ENCODE peak calls at places on chromosomes 16 and 17, in nine cellular contexts. I is natural killer cell, E is cardiac muscle cell, S is OCI-LY7, Y is AG04450, G is neural crest cell, U is left lung, R is uterus, H is left ventricle myocardium inferior. N is an unnamed sample.

GRCh38 chr17:70661342-70662222 is 492.2 kb downstream of the KCNJ2 start:
- DNase-seq in I (no peak), E (peak), S (no peak), Y (no peak), G (no peak), U (no peak), R (no peak), H (no peak), N (no peak)

GRCh38 chr17:7888184-7888920 is at the start of gene CHD3:
- DNase-seq in I (no peak), E (peak), S (no peak), Y (no peak), G (no peak), U (no peak), R (no peak), H (no peak), N (no peak)

GRCh38 chr17:81429353-81429774 is 34.1 kb downstream of the BAHCC1 start:
- DNase-seq in I (no peak), E (peak), S (no peak), Y (peak), G (no peak), U (peak), R (peak), H (peak), N (no peak)

GRCh38 chr16:75337430-75337829 is 86.0 kb upstream of the BCAR1 start:
- DNase-seq in I (no peak), E (no peak), S (no peak), Y (no peak), G (no peak), U (no peak), R (no peak), H (no peak), N (no peak)

GRCh38 chr17:57109393-57110151 is 24.5 kb downstream of the AKAP1 start:
- DNase-seq in I (no peak), E (peak), S (no peak), Y (no peak), G (no peak), U (no peak), R (no peak), H (peak), N (no peak)

GRCh38 chr17:78383725-78384471 is 5.4 kb downstream of the PGS1 start:
- DNase-seq in I (no peak), E (peak), S (peak), Y (peak), G (no peak), U (peak), R (peak), H (peak), N (peak)

GRCh38 chr16:89172171-89172900 is 788 bp downstream of the CDH15 start:
- DNase-seq in I (no peak), E (no peak), S (no peak), Y (no peak), G (no peak), U (peak), R (no peak), H (no peak), N (no peak)

GRCh38 chr16:23729503-23730424 is 16.7 kb upstream of the ERN2 start:
- DNase-seq in I (no peak), E (peak), S (no peak), Y (peak), G (no peak), U (no peak), R (no peak), H (no peak), N (no peak)

GRCh38 chr17:80175411-80175810 is 5.6 kb downstream of the CARD14 start:
- DNase-seq in I (no peak), E (peak), S (no peak), Y (no peak), G (no peak), U (no peak), R (no peak), H (no peak), N (no peak)

GRCh38 chr17:75110307-75110937 is 653 bp downstream of the ARMC7 start:
- DNase-seq in I (no peak), E (no peak), S (peak), Y (no peak), G (no peak), U (no peak), R (peak), H (no peak), N (no peak)

GRCh38 chr17:79950306-79950705 is 85.4 kb downstream of the TBC1D16 start:
- DNase-seq in I (no peak), E (no peak), S (no peak), Y (no peak), G (no peak), U (peak), R (peak), H (peak), N (no peak)

GRCh38 chr17:60139438-60140285 is 10.1 kb upstream of the CA4 start:
- DNase-seq in I (peak), E (peak), S (no peak), Y (peak), G (peak), U (peak), R (peak), H (peak), N (peak)

GRCh38 chr16:81797443-81797842 is 18.4 kb downstream of the PLCG2 start:
- DNase-seq in I (peak), E (no peak), S (peak), Y (no peak), G (no peak), U (no peak), R (no peak), H (no peak), N (peak)

GRCh38 chr16:17397499-17397891 is 73.3 kb downstream of the XYLT1 start:
- DNase-seq in I (no peak), E (peak), S (no peak), Y (no peak), G (no peak), U (no peak), R (no peak), H (no peak), N (no peak)

GRCh38 chr17:74176546-74177001 is 26.9 kb upstream of the RPL38 start:
- DNase-seq in I (no peak), E (peak), S (peak), Y (no peak), G (peak), U (no peak), R (peak), H (peak), N (peak)

GRCh38 chr17:38728290-38728831 is 1.8 kb upstream of the CISD3 start:
- DNase-seq in I (peak), E (no peak), S (peak), Y (no peak), G (no peak), U (no peak), R (no peak), H (no peak), N (no peak)

GRCh38 chr17:42553161-42553818 is 567 bp downstream of the HSD17B1 start:
- DNase-seq in I (no peak), E (peak), S (no peak), Y (no peak), G (no peak), U (peak), R (peak), H (no peak), N (no peak)

GRCh38 chr17:6924121-6924676 is 71.7 kb upstream of the ALOX12 start:
- DNase-seq in I (no peak), E (no peak), S (no peak), Y (no peak), G (no peak), U (no peak), R (no peak), H (no peak), N (no peak)

GRCh38 chr17:82647593-82648164 is 565 bp downstream of the WDR45B start:
- DNase-seq in I (peak), E (peak), S (peak), Y (no peak), G (no peak), U (peak), R (peak), H (no peak), N (peak)

GRCh38 chr16:28156031-28156680 is 55.6 kb downstream of the XPO6 start:
- DNase-seq in I (no peak), E (no peak), S (no peak), Y (no peak), G (no peak), U (no peak), R (no peak), H (no peak), N (no peak)

GRCh38 chr17:65633146-65633881 is 71.9 kb upstream of the AXIN2 start:
- DNase-seq in I (no peak), E (no peak), S (no peak), Y (no peak), G (no peak), U (no peak), R (no peak), H (no peak), N (no peak)

GRCh38 chr16:27083861-27084261 is 17.1 kb downstream of the C16orf82 start:
- DNase-seq in I (no peak), E (no peak), S (peak), Y (no peak), G (peak), U (no peak), R (no peak), H (peak), N (no peak)

GRCh38 chr16:27084296-27085065 is 17.8 kb downstream of the C16orf82 start:
- DNase-seq in I (no peak), E (no peak), S (no peak), Y (no peak), G (no peak), U (no peak), R (no peak), H (no peak), N (no peak)

GRCh38 chr16:27085182-27085581 is 18.5 kb downstream of the C16orf82 start:
- DNase-seq in I (no peak), E (no peak), S (no peak), Y (no peak), G (no peak), U (no peak), R (no peak), H (no peak), N (no peak)

GRCh38 chr16:27080870-27081269 is 14.1 kb downstream of the C16orf82 start:
- DNase-seq in I (no peak), E (peak), S (peak), Y (no peak), G (no peak), U (no peak), R (no peak), H (no peak), N (no peak)
- TF ChIP-seq CTCF in I (peak), E (peak), S (peak), Y (peak), G (peak), U (no peak), R (no peak), H (peak), N (no peak)

GRCh38 chr17:31517524-31517923 is 126.0 kb downstream of the RAB11FIP4 start:
- DNase-seq in I (no peak), E (no peak), S (no peak), Y (no peak), G (no peak), U (no peak), R (no peak), H (no peak), N (no peak)
- TF ChIP-seq CTCF in I (no peak), E (peak), S (peak), Y (peak), G (peak), U (no peak), R (no peak), H (peak), N (peak)

DNA sequence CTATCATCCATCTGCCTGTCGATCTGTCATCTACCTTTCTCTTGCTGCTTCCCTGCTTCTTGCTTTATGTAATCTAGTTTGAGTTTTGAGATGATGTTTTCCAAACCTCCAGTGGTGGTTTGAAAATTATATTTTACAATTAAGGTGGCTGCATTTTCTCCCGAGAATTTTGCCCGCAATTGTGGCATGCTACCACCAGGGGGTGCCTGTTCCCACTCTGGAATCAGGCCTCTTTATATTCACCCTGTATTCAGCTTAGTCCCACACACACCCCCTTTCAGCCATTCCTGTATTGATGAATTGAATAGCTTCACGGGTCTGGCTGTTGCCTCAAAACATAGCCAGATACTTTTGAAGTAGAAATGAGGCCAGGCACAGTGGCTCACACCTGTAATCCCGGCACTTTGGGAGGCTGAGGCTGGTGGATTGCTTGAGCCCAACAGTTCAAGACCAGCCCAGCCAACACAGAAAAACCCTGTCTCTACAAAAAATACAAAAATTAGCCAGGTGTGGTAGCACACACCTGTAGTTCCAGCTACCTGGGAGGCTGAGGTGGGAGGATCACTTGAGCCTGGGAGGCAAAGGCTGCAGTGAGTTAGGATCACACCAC is 3.2 kb downstream of the PRSS22 start:
- DNase-seq in I (no peak), E (no peak), S (peak), Y (no peak), G (peak), U (no peak), R (no peak), H (no peak), N (peak)
- TF ChIP-seq CTCF in I (no peak), E (peak), S (peak), Y (peak), G (peak), U (peak), R (no peak), H (peak), N (no peak)

GRCh38 chr16:3152273-3153076 is 17.6 kb downstream of the ZNF213 start:
- DNase-seq in I (peak), E (peak), S (peak), Y (peak), G (peak), U (peak), R (peak), H (peak), N (peak)
- TF ChIP-seq CTCF in I (peak), E (peak), S (peak), Y (peak), G (peak), U (no peak), R (peak), H (peak), N (peak)

GRCh38 chr17:48002920-48003685 is 32.2 kb downstream of the CDK5RAP3 start:
- DNase-seq in I (no peak), E (no peak), S (no peak), Y (no peak), G (no peak), U (no peak), R (no peak), H (no peak), N (no peak)
- TF ChIP-seq CTCF in I (no peak), E (no peak), S (no peak), Y (no peak), G (no peak), U (no peak), R (no peak), H (no peak), N (no peak)

GRCh38 chr17:40560592-40561293 is 4.5 kb downstream of the CCR7 start:
- DNase-seq in I (peak), E (peak), S (peak), Y (no peak), G (no peak), U (no peak), R (peak), H (no peak), N (peak)
- TF ChIP-seq CTCF in I (peak), E (no peak), S (no peak), Y (no peak), G (peak), U (peak), R (no peak), H (no peak), N (no peak)

GRCh38 chr17:50887705-50888245 is 21.6 kb upstream of the TOB1 start:
- DNase-seq in I (no peak), E (no peak), S (no peak), Y (no peak), G (no peak), U (no peak), R (no peak), H (no peak), N (no peak)

GRCh38 chr17:50892101-50892776 is 26.1 kb upstream of the TOB1 start:
- DNase-seq in I (no peak), E (no peak), S (no peak), Y (no peak), G (no peak), U (no peak), R (no peak), H (no peak), N (no peak)

GRCh38 chr17:50890675-50891516 is 24.7 kb upstream of the TOB1 start:
- DNase-seq in I (no peak), E (no peak), S (no peak), Y (no peak), G (no peak), U (no peak), R (no peak), H (no peak), N (no peak)

GRCh38 chr17:50891577-50891989 is 25.4 kb upstream of the TOB1 start:
- DNase-seq in I (no peak), E (no peak), S (no peak), Y (no peak), G (no peak), U (no peak), R (no peak), H (no peak), N (no peak)

DNA sequence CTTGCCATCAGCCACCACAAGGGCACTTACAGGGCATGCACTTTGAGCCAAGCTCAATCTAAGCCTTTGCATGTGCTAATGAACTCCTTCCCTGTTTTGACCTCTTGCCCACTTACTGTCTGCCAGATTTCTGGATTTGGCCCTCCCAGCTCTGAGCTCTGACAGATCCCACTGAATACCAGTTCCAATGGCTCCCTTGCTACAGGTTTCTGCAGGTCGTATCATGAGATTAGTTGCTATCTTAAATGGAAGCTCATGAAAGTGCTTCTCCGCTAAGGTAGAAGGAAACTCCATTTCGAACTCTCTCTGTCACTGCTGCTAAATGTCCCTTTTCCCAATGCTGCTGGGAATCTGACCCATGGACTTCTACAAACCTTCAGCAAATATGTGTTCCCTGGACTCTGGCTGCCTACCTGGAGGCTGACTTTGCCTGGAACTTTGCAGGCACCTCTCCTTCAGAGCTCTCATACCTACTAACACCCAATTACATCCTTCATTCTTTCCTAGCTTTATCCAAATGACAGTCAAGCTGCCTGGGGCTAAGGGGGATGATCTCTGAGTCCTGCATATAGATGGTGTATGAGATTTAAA is 23.5 kb upstream of the TOB1 start:
- DNase-seq in I (no peak), E (no peak), S (no peak), Y (no peak), G (no peak), U (no peak), R (no peak), H (no peak), N (no peak)
- TF ChIP-seq CTCF in I (no peak), E (no peak), S (no peak), Y (no peak), G (no peak), U (no peak), R (no peak), H (peak), N (no peak)

DNA sequence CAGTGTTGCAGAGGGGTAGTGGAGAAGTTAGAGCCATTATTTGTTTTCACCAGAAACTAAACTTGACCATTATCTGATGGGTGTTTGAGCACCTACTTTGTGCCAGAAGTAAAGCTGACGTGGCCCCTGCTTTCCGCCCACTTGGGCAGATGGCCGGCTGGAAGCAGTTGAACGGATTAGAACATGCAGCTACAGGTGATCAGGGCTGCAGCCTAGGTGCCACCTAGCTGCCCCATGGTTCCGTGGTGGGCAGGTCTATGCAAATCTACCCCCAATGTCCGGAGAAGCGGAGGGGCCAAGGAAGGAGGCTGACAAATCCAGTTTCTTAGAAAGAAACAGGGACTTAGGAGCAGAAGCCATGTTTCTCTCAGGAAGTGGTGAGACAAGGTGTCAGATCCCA is 62.7 kb downstream of the B9D1 start:
- DNase-seq in I (no peak), E (no peak), S (no peak), Y (no peak), G (no peak), U (no peak), R (no peak), H (no peak), N (no peak)
- TF ChIP-seq CTCF in I (no peak), E (no peak), S (no peak), Y (no peak), G (no peak), U (no peak), R (no peak), H (no peak), N (no peak)

N was measured in GM20000.